ENCODE peak calls at places on chromosome 18, in nine cellular contexts. W is neural crest cell, O is astrocyte of the spinal cord, B is sigmoid colon, L is colonic mucosa, F is hepatocyte, A is Calu3, R is MM.1S, T is spleen. D is an unnamed sample.

GRCh38 chr18:78792094-78792493 is 187.5 kb upstream of the SALL3 start:
- DNase-seq in A (no peak), T (peak; percentile 66), L (no peak), F (no peak), B (peak; percentile 33), O (no peak), R (no peak), W (no peak), D (no peak)

GRCh38 chr18:31658670-31659573 is 25.5 kb downstream of the B4GALT6 start:
- DNase-seq in W (no peak), B (no peak), L (no peak), T (no peak), O (peak; percentile 48), A (no peak), F (no peak), R (peak; percentile 77), D (peak; percentile 61)

GRCh38 chr18:79400591-79401381 is 5.1 kb downstream of the NFATC1 start:
- DNase-seq in A (no peak), R (no peak), F (no peak), O (no peak), B (peak; percentile 76), W (no peak), L (no peak), T (peak; percentile 88), D (peak; percentile 84)

GRCh38 chr18:9535430-9535972 is 60.2 kb downstream of the RALBP1 start:
- DNase-seq in R (no peak), T (no peak), L (no peak), B (no peak), O (peak; percentile 92), A (no peak), W (no peak), F (peak; percentile 67), D (no peak)

GRCh38 chr18:59272221-59272888 is 899 bp downstream of the RAX start:
- DNase-seq in A (no peak), O (no peak), W (no peak), R (peak; percentile 17), B (no peak), T (peak; percentile 72), L (no peak), F (no peak), D (peak; percentile 42)

GRCh38 chr18:10234912-10235439 is 219.5 kb upstream of the APCDD1 start:
- DNase-seq in B (no peak), O (peak; percentile 19), T (no peak), L (no peak), R (no peak), W (no peak), A (no peak), F (peak; percentile 30), D (no peak)

GRCh38 chr18:13983506-13983905 is 68.2 kb upstream of the MC2R start:
- DNase-seq in A (no peak), B (no peak), R (no peak), T (no peak), F (no peak), O (no peak), L (no peak), W (no peak), D (no peak)

GRCh38 chr18:30967701-30968100 is 74.8 kb downstream of the DSC3 start:
- DNase-seq in T (no peak), R (no peak), A (no peak), F (no peak), B (no peak), W (no peak), L (no peak), O (no peak), D (no peak)

GRCh38 chr18:39701839-39702238 is 2136.2 kb upstream of the CELF4 start:
- DNase-seq in F (peak; percentile 32), R (no peak), L (no peak), B (no peak), T (no peak), O (peak; percentile 18), A (peak; percentile 5), W (no peak), D (no peak)

GRCh38 chr18:44941519-44941918 is 260.8 kb downstream of the SETBP1 start:
- DNase-seq in T (no peak), A (no peak), W (no peak), O (no peak), R (no peak), B (no peak), L (no peak), F (no peak), D (no peak)

GRCh38 chr18:36761186-36761698 is 67.6 kb downstream of the TPGS2 start:
- DNase-seq in T (no peak), L (no peak), W (no peak), F (no peak), A (no peak), O (no peak), R (no peak), B (no peak), D (no peak)
- TF ChIP-seq CTCF in T (no peak), L (no peak), W (no peak), F (no peak), A (no peak), O (no peak), R (no peak), B (no peak), D (no peak)

GRCh38 chr18:55779711-55780590 is 192.0 kb upstream of the TCF4 start:
- DNase-seq in L (no peak), O (peak; percentile 19), F (peak; percentile 54), A (no peak), B (peak; percentile 63), W (peak; percentile 29), R (no peak), T (peak; percentile 84), D (peak; percentile 31)
- TF ChIP-seq CTCF in L (no peak), O (peak; percentile 2), F (no peak), A (no peak), B (peak; percentile 46), W (peak; percentile 50), R (no peak), T (no peak), D (no peak)

GRCh38 chr18:49161627-49162026 is 210.9 kb upstream of the SMAD7 start:
- DNase-seq in L (no peak), F (peak; percentile 4), A (no peak), T (no peak), O (peak; percentile 62), B (no peak), R (no peak), W (no peak), D (peak; percentile 44)
- TF ChIP-seq CTCF in L (no peak), F (no peak), A (no peak), T (no peak), O (no peak), B (no peak), R (no peak), W (no peak), D (no peak)

DNA sequence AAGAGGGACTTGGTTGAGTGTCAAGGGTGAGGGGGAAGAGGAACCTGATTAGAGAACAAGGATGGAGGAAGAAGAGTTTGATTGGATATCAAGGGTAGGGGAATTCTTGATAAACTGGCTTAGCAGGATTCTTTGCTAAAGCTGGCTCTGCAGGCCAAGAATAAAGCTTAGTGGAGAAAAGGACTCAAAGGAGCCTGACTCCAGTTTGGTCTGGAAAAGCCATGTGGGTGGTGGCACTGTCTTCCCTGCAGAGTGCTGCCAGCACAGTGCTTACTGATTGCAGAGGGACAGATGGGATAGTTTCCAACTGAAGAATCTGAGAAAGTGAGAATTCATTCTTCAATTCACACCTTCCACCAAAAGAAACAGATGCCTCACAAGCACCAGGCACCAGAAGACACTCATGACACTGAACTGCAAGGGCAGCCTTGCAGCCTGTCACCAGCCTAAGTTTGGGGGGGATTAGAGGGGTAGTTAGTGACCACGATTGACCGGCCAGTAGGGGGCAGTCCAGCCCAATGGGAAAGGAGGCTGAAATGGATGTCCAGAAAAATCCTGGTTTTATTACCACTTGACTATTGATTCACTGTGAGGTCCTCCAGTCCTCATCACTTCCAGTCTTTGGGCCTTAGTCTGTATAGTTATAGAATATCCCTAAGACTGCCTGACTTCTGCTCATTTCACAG is 334.5 kb downstream of the SMAD2 start:
- DNase-seq in R (no peak), L (peak; percentile 61), B (no peak), A (peak; percentile 6), T (no peak), O (no peak), W (no peak), F (no peak), D (peak; percentile 72)
- TF ChIP-seq CTCF in R (peak; percentile 33), L (peak; percentile 55), B (no peak), A (no peak), T (no peak), O (peak; percentile 11), W (peak; percentile 47), F (peak; percentile 24), D (peak; percentile 58)

DNA sequence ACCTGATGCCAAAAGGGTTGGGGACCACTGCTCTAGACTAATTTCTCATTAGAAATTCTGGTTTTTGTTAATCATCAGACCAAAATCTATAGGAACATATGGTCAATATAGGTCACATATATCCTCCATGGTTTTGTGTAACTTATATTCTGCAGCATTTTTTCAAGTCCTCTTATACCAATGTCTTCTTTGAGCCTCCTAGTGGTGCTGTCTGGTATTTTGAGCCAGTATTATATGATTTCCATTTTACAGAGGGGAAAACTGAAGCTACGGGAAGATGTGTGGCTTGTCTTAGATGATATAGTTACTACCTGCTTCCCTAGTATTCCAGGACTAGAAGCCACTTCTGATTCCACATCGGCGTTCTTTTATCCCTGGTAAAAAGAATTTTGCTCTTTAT is 13.8 kb downstream of the MAPK4 start:
- DNase-seq in A (no peak), O (no peak), F (no peak), R (no peak), B (no peak), W (no peak), T (no peak), L (no peak), D (no peak)
- TF ChIP-seq CTCF in A (no peak), O (no peak), F (no peak), R (peak; percentile 23), B (no peak), W (peak; percentile 45), T (no peak), L (no peak), D (no peak)